ENCODE peak calls at places on chromosomes 5 and 9, in ten cellular contexts. One of them, this sample, is unnamed.

GRCh38 chr9:3746296-3747275 is 220.8 kb upstream of the RFX3 start:
- DNase-seq in HFF-Myc: peak
- DNase-seq in amniotic stem cell: peak
- DNase-seq in GM12864: no peak
- DNase-seq in T1000: no peak
- DNase-seq in ELR: peak
- DNase-seq in cardiac muscle cell: peak
- DNase-seq in adrenal gland: no peak
- DNase-seq in M059J: peak
- DNase-seq in nucleus accumbens: no peak
- DNase-seq in this sample: no peak

GRCh38 chr5:96203761-96204160 is 229.3 kb downstream of the PCSK1 start:
- DNase-seq in HFF-Myc: no peak
- DNase-seq in GM12864: no peak
- DNase-seq in ELR: no peak
- DNase-seq in nucleus accumbens: no peak
- DNase-seq in cardiac muscle cell: no peak
- DNase-seq in M059J: peak
- DNase-seq in T1000: no peak
- DNase-seq in amniotic stem cell: no peak
- DNase-seq in adrenal gland: no peak
- DNase-seq in this sample: no peak

GRCh38 chr5:3428355-3428754 is 167.3 kb upstream of the IRX1 start:
- DNase-seq in nucleus accumbens: no peak
- DNase-seq in M059J: no peak
- DNase-seq in ELR: no peak
- DNase-seq in HFF-Myc: no peak
- DNase-seq in T1000: no peak
- DNase-seq in amniotic stem cell: no peak
- DNase-seq in cardiac muscle cell: no peak
- DNase-seq in adrenal gland: no peak
- DNase-seq in GM12864: no peak
- DNase-seq in this sample: no peak

GRCh38 chr5:42595597-42595996 is 161.0 kb upstream of the CCDC152 start:
- DNase-seq in HFF-Myc: no peak
- DNase-seq in adrenal gland: no peak
- DNase-seq in T1000: no peak
- DNase-seq in ELR: no peak
- DNase-seq in nucleus accumbens: no peak
- DNase-seq in GM12864: no peak
- DNase-seq in M059J: no peak
- DNase-seq in amniotic stem cell: no peak
- DNase-seq in cardiac muscle cell: no peak
- DNase-seq in this sample: no peak

GRCh38 chr9:20238921-20239320 is 383.4 kb downstream of the MLLT3 start:
- DNase-seq in HFF-Myc: no peak
- DNase-seq in ELR: no peak
- DNase-seq in amniotic stem cell: no peak
- DNase-seq in T1000: no peak
- DNase-seq in cardiac muscle cell: peak
- DNase-seq in M059J: no peak
- DNase-seq in GM12864: no peak
- DNase-seq in nucleus accumbens: no peak
- DNase-seq in adrenal gland: no peak
- DNase-seq in this sample: no peak

GRCh38 chr9:136169495-136169894 is 35.4 kb downstream of the LHX3 start:
- DNase-seq in HFF-Myc: no peak
- DNase-seq in adrenal gland: no peak
- DNase-seq in nucleus accumbens: no peak
- DNase-seq in cardiac muscle cell: no peak
- DNase-seq in M059J: no peak
- DNase-seq in GM12864: no peak
- DNase-seq in ELR: no peak
- DNase-seq in T1000: no peak
- DNase-seq in amniotic stem cell: no peak
- DNase-seq in this sample: no peak

GRCh38 chr5:76547242-76547890 is 75.8 kb downstream of the F2RL2 start:
- DNase-seq in T1000: no peak
- DNase-seq in ELR: no peak
- DNase-seq in M059J: no peak
- DNase-seq in amniotic stem cell: no peak
- DNase-seq in GM12864: peak
- DNase-seq in nucleus accumbens: no peak
- DNase-seq in cardiac muscle cell: no peak
- DNase-seq in HFF-Myc: no peak
- DNase-seq in adrenal gland: no peak
- DNase-seq in this sample: no peak

GRCh38 chr9:35793461-35793860 is 2.1 kb downstream of the NPR2 start:
- DNase-seq in ELR: no peak
- DNase-seq in M059J: no peak
- DNase-seq in adrenal gland: no peak
- DNase-seq in amniotic stem cell: no peak
- DNase-seq in nucleus accumbens: no peak
- DNase-seq in HFF-Myc: no peak
- DNase-seq in cardiac muscle cell: no peak
- DNase-seq in T1000: no peak
- DNase-seq in GM12864: no peak
- DNase-seq in this sample: no peak

GRCh38 chr5:85484982-85485574 is 1100.4 kb upstream of the EDIL3 start:
- DNase-seq in nucleus accumbens: no peak
- DNase-seq in GM12864: no peak
- DNase-seq in adrenal gland: no peak
- DNase-seq in HFF-Myc: no peak
- DNase-seq in M059J: peak
- DNase-seq in cardiac muscle cell: no peak
- DNase-seq in ELR: peak
- DNase-seq in T1000: no peak
- DNase-seq in amniotic stem cell: no peak
- DNase-seq in this sample: no peak

GRCh38 chr9:89278997-89279739 is 31.8 kb upstream of the CKS2 start:
- DNase-seq in nucleus accumbens: no peak
- DNase-seq in ELR: peak
- DNase-seq in adrenal gland: peak
- DNase-seq in T1000: peak
- DNase-seq in amniotic stem cell: no peak
- DNase-seq in GM12864: peak
- DNase-seq in M059J: peak
- DNase-seq in HFF-Myc: peak
- DNase-seq in cardiac muscle cell: peak
- DNase-seq in this sample: no peak